ENCODE peak calls at places on chromosomes 6 and 20, in seven cellular contexts. E is GM10248, Z is astrocyte of the cerebellum, X is HCT116, N is fibroblast of mammary gland, A is body of pancreas, P is stomach. Q is an unnamed sample.
A peak's percentile ranks its signal among the peaks of the same experiment; 100 is the strongest.

GRCh38 chr20:50911716-50912115 is 19.5 kb downstream of the ADNP start:
- DNase-seq in Z (no peak), P (no peak), A (no peak), N (no peak), E (peak; percentile 47), X (no peak), Q (no peak)

GRCh38 chr20:3161316-3162079 is 1.8 kb upstream of the FASTKD5 start:
- DNase-seq in N (no peak), A (no peak), X (no peak), Z (no peak), E (no peak), P (no peak), Q (no peak)

GRCh38 chr6:43668151-43669028 is 19.2 kb downstream of the MRPS18A start:
- DNase-seq in E (peak; percentile 80), N (peak; percentile 49), Z (no peak), X (peak; percentile 56), A (peak; percentile 61), P (peak; percentile 69), Q (no peak)

GRCh38 chr6:37027036-37027720 is 21.7 kb downstream of the FGD2 start:
- DNase-seq in E (no peak), N (no peak), Z (no peak), P (no peak), A (no peak), X (no peak), Q (no peak)

GRCh38 chr6:154638369-154638768 is 94.8 kb upstream of the SCAF8 start:
- DNase-seq in A (no peak), X (no peak), Z (no peak), E (no peak), P (no peak), N (peak; percentile 16), Q (no peak)

GRCh38 chr6:814378-815347 is 121.7 kb upstream of the EXOC2 start:
- DNase-seq in P (no peak), X (no peak), E (no peak), Z (no peak), A (peak; percentile 38), N (no peak), Q (no peak)

GRCh38 chr6:37784585-37784967 is 35.0 kb upstream of the ZFAND3 start:
- DNase-seq in P (no peak), Z (no peak), N (peak; percentile 24), A (no peak), E (no peak), X (no peak), Q (no peak)

GRCh38 chr6:113182370-113183141 is 674.6 kb upstream of the MARCKS start:
- DNase-seq in E (no peak), N (peak; percentile 83), P (no peak), Z (peak; percentile 42), A (no peak), X (no peak), Q (no peak)

GRCh38 chr20:44053046-44053445 is 133.9 kb downstream of the JPH2 start:
- DNase-seq in P (peak; percentile 11), E (no peak), A (no peak), N (no peak), Z (no peak), X (no peak), Q (no peak)

DNA sequence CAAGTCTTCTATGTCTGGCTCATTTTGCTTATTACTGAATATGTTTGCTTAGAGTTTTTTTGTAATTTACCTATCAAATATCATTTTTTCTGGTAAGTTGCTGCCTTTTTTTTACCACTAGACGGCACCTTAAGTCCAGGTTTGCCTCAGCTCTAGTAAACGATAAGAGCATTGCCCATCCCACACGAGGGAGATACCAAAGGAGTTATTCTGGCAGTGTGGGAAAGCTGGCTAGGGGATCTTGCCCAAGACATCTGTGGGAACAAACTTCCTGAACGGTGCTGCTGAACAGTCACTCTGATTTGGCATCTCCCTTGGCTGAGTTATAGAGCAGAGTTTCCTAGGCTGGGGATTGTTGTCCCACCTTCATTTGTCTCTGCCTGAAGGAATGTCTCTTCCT is 306.4 kb downstream of the COL12A1 start:
- DNase-seq in E (no peak), P (no peak), A (no peak), Z (no peak), N (peak; percentile 73), X (no peak), Q (no peak)
- TF ChIP-seq CTCF in E (no peak), P (no peak), A (no peak), Z (peak; percentile 12), N (peak; percentile 41), X (no peak), Q (no peak)

GRCh38 chr6:84066536-84066935 is 33.0 kb downstream of the MRAP2 start:
- DNase-seq in N (no peak), A (no peak), E (no peak), Z (no peak), X (no peak), P (no peak), Q (no peak)
- TF ChIP-seq CTCF in N (no peak), A (no peak), E (no peak), Z (no peak), X (no peak), P (no peak), Q (no peak)

GRCh38 chr6:163543311-163543710 is 128.8 kb downstream of the QKI start:
- DNase-seq in N (no peak), P (no peak), E (no peak), Z (no peak), X (no peak), A (no peak), Q (no peak)
- TF ChIP-seq CTCF in N (no peak), P (no peak), E (no peak), Z (no peak), X (no peak), A (no peak), Q (no peak)

GRCh38 chr6:100460650-100461204 is 4.0 kb downstream of the SIM1 start:
- DNase-seq in Z (no peak), N (no peak), E (no peak), P (no peak), A (no peak), X (no peak), Q (no peak)
- TF ChIP-seq CTCF in Z (peak; percentile 43), N (peak; percentile 56), E (no peak), P (no peak), A (peak; percentile 54), X (peak; percentile 63), Q (peak; percentile 48)

DNA sequence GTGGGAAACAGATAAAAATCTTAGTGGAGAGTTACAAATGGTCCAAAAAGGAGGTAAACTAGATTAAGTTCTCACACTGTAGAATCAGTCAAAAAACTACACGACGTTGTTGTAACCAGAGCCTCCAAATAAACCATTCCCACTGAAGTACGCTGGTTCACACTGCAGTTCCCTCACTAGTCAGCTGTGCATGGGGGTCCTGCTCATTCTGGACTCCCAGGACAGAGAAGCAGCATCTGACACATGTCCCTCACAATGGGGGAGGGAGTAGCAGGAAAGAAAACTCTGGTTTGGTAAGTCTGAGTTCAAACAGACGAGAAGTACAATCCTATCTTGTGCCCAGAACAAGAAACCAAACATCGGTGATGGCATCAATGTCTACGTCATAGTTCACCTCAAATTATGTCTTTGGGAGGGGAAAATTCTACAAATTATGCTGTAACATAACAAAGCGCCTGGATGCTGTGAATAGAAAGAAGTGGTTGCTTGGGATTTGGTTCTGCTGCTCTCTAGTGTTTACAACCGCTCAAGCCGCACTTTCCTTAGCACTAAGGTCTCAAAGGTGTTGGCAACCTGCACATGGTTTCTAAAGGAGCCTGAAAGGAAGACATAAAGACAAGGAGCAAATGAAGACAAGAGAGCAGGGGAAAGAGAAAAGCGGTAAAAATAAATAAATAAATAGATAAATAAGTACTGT is 208.0 kb downstream of the GMDS start:
- DNase-seq in X (no peak), P (no peak), E (no peak), N (no peak), Z (no peak), A (no peak), Q (no peak)
- TF ChIP-seq CTCF in X (no peak), P (no peak), E (no peak), N (no peak), Z (peak; percentile 25), A (peak; percentile 17), Q (peak; percentile 35)